ENCODE peak calls at places on chromosomes 13 and 19, in seven cellular contexts. J, E, L, F, W, N and G are unnamed samples.

GRCh38 chr19:10517361-10517759 is at the start of gene S1PR5:
- DNase-seq in L (peak; percentile 70), F (no peak), W (no peak), J (peak; percentile 46), E (no peak), N (no peak), G (peak; percentile 58)

GRCh38 chr13:44309771-44310767 is 63.6 kb upstream of the SERP2 start:
- DNase-seq in J (no peak), W (no peak), N (no peak), L (no peak), F (no peak), E (no peak), G (no peak)

GRCh38 chr13:30847697-30848307 is 58.3 kb upstream of the MEDAG start:
- DNase-seq in N (peak; percentile 40), L (no peak), E (no peak), J (no peak), F (no peak), W (no peak), G (no peak)

GRCh38 chr13:45482571-45483173 is 17.9 kb downstream of the COG3 start:
- DNase-seq in N (no peak), J (no peak), L (no peak), E (no peak), W (no peak), F (no peak), G (no peak)

GRCh38 chr19:49555600-49556411 is 24.6 kb downstream of the NOSIP start:
- DNase-seq in F (no peak), N (no peak), J (peak; percentile 94), E (peak; percentile 40), W (peak; percentile 95), L (peak; percentile 95), G (peak; percentile 57)

GRCh38 chr13:44921931-44922758 is 67.1 kb downstream of the NUFIP1 start:
- DNase-seq in N (no peak), W (no peak), L (no peak), F (peak; percentile 81), J (no peak), E (peak; percentile 29), G (no peak)

GRCh38 chr13:92677571-92677970 is 549.0 kb upstream of the GPC6 start:
- DNase-seq in N (no peak), L (no peak), W (no peak), E (no peak), F (no peak), J (no peak), G (no peak)

GRCh38 chr13:23610187-23610576 is 40.0 kb downstream of the TNFRSF19 start:
- DNase-seq in F (peak; percentile 76), W (no peak), J (no peak), L (no peak), E (no peak), N (no peak), G (no peak)

GRCh38 chr13:50707533-50708096 is 135.9 kb downstream of the DLEU7 start:
- DNase-seq in N (no peak), E (no peak), W (no peak), L (peak; percentile 13), J (no peak), F (no peak), G (no peak)

GRCh38 chr13:101654916-101655315 is 202.4 kb downstream of the ITGBL1 start:
- DNase-seq in W (no peak), J (no peak), L (no peak), N (no peak), F (no peak), E (no peak), G (no peak)

GRCh38 chr13:43388282-43389034 is 365.1 kb downstream of the DNAJC15 start:
- DNase-seq in W (no peak), E (peak; percentile 16), L (no peak), F (no peak), J (no peak), N (no peak), G (peak; percentile 66)

GRCh38 chr19:14149509-14149994 is 13.2 kb upstream of the ASF1B start:
- DNase-seq in W (no peak), E (no peak), J (no peak), L (peak; percentile 77), N (no peak), F (no peak), G (no peak)

GRCh38 chr19:18795540-18795939 is 4.4 kb upstream of the COMP start:
- DNase-seq in F (no peak), J (no peak), E (no peak), N (no peak), L (peak; percentile 82), W (no peak), G (no peak)

GRCh38 chr19:7853760-7854107 is 20.5 kb downstream of the PRR36 start:
- DNase-seq in L (no peak), J (no peak), W (no peak), F (no peak), E (no peak), N (no peak), G (no peak)

GRCh38 chr19:2323707-2324106 is 4.7 kb downstream of the LSM7 start:
- DNase-seq in F (no peak), L (no peak), N (no peak), E (no peak), W (no peak), J (no peak), G (no peak)

GRCh38 chr13:41053384-41053826 is 7.9 kb upstream of the WBP4 start:
- DNase-seq in J (no peak), F (no peak), L (no peak), N (peak; percentile 79), E (no peak), W (no peak), G (no peak)

GRCh38 chr13:98977568-98978270 is at the start of gene DOCK9:
- DNase-seq in W (peak; percentile 55), J (no peak), E (no peak), N (no peak), L (no peak), F (no peak), G (no peak)

GRCh38 chr19:16249826-16250434 is 52.2 kb downstream of the AP1M1 start:
- DNase-seq in N (no peak), E (no peak), L (no peak), F (no peak), J (no peak), W (no peak), G (no peak)

GRCh38 chr19:42114412-42114811 is 17.8 kb downstream of the POU2F2 start:
- DNase-seq in E (no peak), F (no peak), W (no peak), N (peak; percentile 50), L (no peak), J (no peak), G (no peak)

GRCh38 chr13:112105884-112106283 is 38.9 kb downstream of the SOX1 start:
- DNase-seq in E (no peak), L (no peak), F (no peak), N (no peak), J (no peak), W (peak; percentile 71), G (no peak)

GRCh38 chr13:72952529-72953141 is 106.2 kb upstream of the KLF5 start:
- DNase-seq in W (no peak), E (no peak), J (no peak), F (no peak), N (no peak), L (no peak), G (no peak)

GRCh38 chr19:8506402-8506957 is 4.0 kb upstream of the PRAM1 start:
- DNase-seq in L (no peak), J (peak; percentile 45), E (no peak), N (no peak), W (no peak), F (no peak), G (no peak)

GRCh38 chr13:104936304-104936703 is 1599.2 kb downstream of the EFNB2 start:
- DNase-seq in J (no peak), F (no peak), E (no peak), W (no peak), L (no peak), N (no peak), G (no peak)

GRCh38 chr19:18152817-18153554 is at the start of gene PIK3R2:
- DNase-seq in N (peak; percentile 88), J (peak; percentile 98), F (peak; percentile 97), E (peak; percentile 97), W (peak; percentile 100), L (peak; percentile 98), G (peak; percentile 98)

DNA sequence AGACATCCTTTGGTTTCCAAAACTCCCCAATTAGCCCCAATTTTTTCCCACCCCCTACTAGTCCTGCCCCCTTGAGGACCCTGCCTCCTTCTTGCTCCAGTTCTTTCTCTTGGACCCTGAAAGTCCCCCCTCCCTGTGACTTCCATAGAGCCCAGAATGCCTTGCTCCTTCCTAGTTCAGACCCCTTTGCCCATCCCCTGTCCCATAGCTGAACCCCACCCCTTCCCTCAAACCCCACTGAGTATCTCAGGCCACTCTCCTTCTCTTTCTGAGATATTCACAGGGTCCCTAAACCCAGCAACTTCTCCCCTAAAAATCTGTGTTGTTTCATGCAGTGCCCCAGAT is 1.1 kb upstream of the LRFN1 start:
- DNase-seq in F (no peak), J (no peak), L (no peak), W (no peak), N (no peak), E (no peak), G (no peak)
- TF ChIP-seq JUND in F (no peak), J (no peak), L (no peak), W (no peak), N (no peak), E (no peak), G (no peak)

GRCh38 chr19:4059493-4059880 is 7.2 kb downstream of the ZBTB7A start:
- DNase-seq in L (no peak), W (no peak), N (no peak), J (no peak), E (no peak), F (no peak), G (no peak)
- TF ChIP-seq JUND in L (no peak), W (no peak), N (no peak), J (no peak), E (no peak), F (no peak), G (no peak)

GRCh38 chr13:114070098-114070799 is 62.2 kb downstream of the RASA3 start:
- DNase-seq in W (no peak), N (no peak), L (no peak), E (no peak), J (no peak), F (no peak), G (no peak)
- TF ChIP-seq JUND in W (no peak), N (no peak), L (no peak), E (no peak), J (no peak), F (no peak), G (no peak)

DNA sequence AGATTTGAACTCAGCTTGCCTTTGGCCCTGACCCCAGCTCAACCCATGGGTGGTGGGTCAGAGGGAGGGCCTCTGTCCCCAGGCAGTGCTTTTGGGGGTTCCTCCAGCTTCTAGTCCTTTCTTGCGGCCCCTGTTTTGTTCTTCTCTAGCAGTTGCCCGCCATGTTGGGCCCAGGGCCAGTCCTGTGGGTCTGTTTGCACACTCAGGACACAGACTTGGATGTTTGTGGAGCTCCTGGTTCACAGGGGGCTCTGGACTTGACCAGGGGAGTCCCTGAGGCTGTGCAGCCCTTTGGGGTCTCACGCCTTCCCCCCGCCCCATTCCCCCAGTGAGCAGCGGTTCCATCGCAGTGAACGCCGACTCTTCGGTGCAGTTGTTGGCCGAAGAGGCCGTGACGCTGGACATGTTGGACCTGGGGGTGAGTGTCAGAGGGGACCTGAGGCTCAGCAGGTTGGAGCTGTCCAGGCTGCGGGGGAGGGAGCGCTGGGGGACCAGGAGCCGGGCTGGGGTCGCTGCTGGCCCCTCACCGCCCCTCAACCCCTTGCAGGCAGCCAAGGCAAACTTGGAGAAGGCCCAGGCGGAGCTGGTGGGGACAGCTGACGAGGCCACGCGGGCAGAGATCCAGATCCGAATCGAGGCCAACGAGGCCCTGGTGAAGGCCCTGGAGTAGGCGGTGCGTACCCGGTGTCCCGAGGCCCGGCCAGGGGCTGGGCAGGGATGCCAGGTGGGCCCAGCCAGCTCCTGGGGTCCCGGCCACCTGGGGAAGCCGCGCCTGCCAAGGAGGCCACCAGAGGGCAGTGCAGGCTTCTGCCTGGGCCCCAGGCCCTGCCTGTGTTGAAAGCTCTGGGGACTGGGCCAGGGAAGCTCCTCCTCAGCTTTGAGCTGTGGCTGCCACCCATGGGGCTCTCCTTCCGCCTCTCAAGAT is 2.5 kb downstream of the ATP5F1D start:
- DNase-seq in E (no peak), J (peak; percentile 78), L (peak; percentile 86), N (no peak), W (peak; percentile 94), F (peak; percentile 81), G (peak; percentile 81)
- TF ChIP-seq JUND in E (no peak), J (no peak), L (no peak), N (no peak), W (no peak), F (peak; percentile 7), G (no peak)